ENCODE peak calls at places on chromosomes 16 and 17, in eight cellular contexts. W is LoVo, B is NCI-H1436 treated with DMSO at 0.1 percent for 48 hours, P is mesenteric fat pad, S is dorsolateral prefrontal cortex, Y is head of caudate nucleus, L is Kasumi-1, C is upper lobe of right lung. J is an unnamed sample.
A peak's percentile ranks its signal among the peaks of the same experiment; 100 is the strongest.

GRCh38 chr16:84692451-84692850 is 7.3 kb upstream of the USP10 start:
- DNase-seq in W (no peak), B (no peak), P (no peak), S (no peak), Y (no peak), L (peak; percentile 47), C (no peak), J (no peak)

GRCh38 chr16:720507-720989 is 398 bp upstream of the ANTKMT start:
- DNase-seq in W (peak; percentile 41), B (no peak), P (no peak), S (no peak), Y (peak; percentile 66), L (no peak), C (no peak), J (peak; percentile 80)

GRCh38 chr17:75776399-75777242 is 8.0 kb upstream of the UNK start:
- DNase-seq in W (peak; percentile 35), B (no peak), P (peak; percentile 24), S (no peak), Y (no peak), L (peak; percentile 80), C (peak; percentile 47), J (peak; percentile 13)

GRCh38 chr17:55720917-55721836 is 1.5 kb downstream of the TMEM100 start:
- DNase-seq in W (no peak), B (no peak), P (no peak), S (no peak), Y (no peak), L (peak; percentile 20), C (no peak), J (no peak)

GRCh38 chr16:10978124-10978523 is 33.8 kb downstream of the CLEC16A start:
- DNase-seq in W (no peak), B (no peak), P (no peak), S (no peak), Y (no peak), L (no peak), C (no peak), J (no peak)

GRCh38 chr17:538096-538973 is 176.3 kb downstream of the VPS53 start:
- DNase-seq in W (no peak), B (no peak), P (no peak), S (no peak), Y (no peak), L (no peak), C (no peak), J (no peak)

GRCh38 chr16:4327782-4328579 is 12.1 kb downstream of the GLIS2 start:
- DNase-seq in W (no peak), B (no peak), P (no peak), S (peak; percentile 53), Y (peak; percentile 85), L (peak; percentile 46), C (peak; percentile 90), J (peak; percentile 84)

GRCh38 chr17:74682028-74682427 is 30.7 kb downstream of the CD300LF start:
- DNase-seq in W (no peak), B (no peak), P (no peak), S (no peak), Y (no peak), L (no peak), C (no peak), J (peak; percentile 40)

GRCh38 chr17:68892658-68893057 is 62.5 kb downstream of the ABCA8 start:
- DNase-seq in W (no peak), B (no peak), P (no peak), S (no peak), Y (no peak), L (no peak), C (no peak), J (no peak)

GRCh38 chr16:83011101-83011720 is 384.4 kb downstream of the CDH13 start:
- DNase-seq in W (no peak), B (no peak), P (no peak), S (no peak), Y (no peak), L (no peak), C (no peak), J (no peak)

GRCh38 chr16:83345846-83346245 is 461.9 kb upstream of the HSBP1 start:
- DNase-seq in W (no peak), B (no peak), P (no peak), S (no peak), Y (peak; percentile 19), L (no peak), C (no peak), J (no peak)

GRCh38 chr17:82952019-82952418 is 112.2 kb upstream of the ZNF750 start:
- DNase-seq in W (no peak), B (no peak), P (peak; percentile 43), S (peak; percentile 11), Y (no peak), L (no peak), C (peak; percentile 41), J (no peak)